ENCODE peak calls at places on chromosomes 16 and 17, in seven cellular contexts. L is astrocyte of the spinal cord, M is tibial artery, S is fibroblast of lung, N is lung, I is AG04449, R is HFFc6. C is an unnamed sample.
A peak's percentile ranks its signal among the peaks of the same experiment; 100 is the strongest.

GRCh38 chr17:81020767-81021497 is 14.0 kb upstream of the BAIAP2 start:
- DNase-seq in S (peak; percentile 34), N (peak; percentile 73), R (no peak), L (peak; percentile 71), I (no peak), M (no peak), C (peak; percentile 18)

GRCh38 chr17:80855968-80856862 is 135.4 kb upstream of the CHMP6 start:
- DNase-seq in N (no peak), L (peak; percentile 97), I (peak; percentile 96), M (peak; percentile 64), S (peak; percentile 97), R (peak; percentile 98), C (peak; percentile 64)

GRCh38 chr17:73713136-73713535 is 68.9 kb upstream of the SDK2 start:
- DNase-seq in N (no peak), L (no peak), M (no peak), R (no peak), I (no peak), S (no peak), C (no peak)

GRCh38 chr17:6627019-6627418 is 13.5 kb downstream of the KIAA0753 start:
- DNase-seq in R (peak; percentile 30), L (peak; percentile 32), M (no peak), N (no peak), I (no peak), S (peak; percentile 38), C (no peak)

GRCh38 chr16:11064202-11064540 is 119.8 kb downstream of the CLEC16A start:
- DNase-seq in R (no peak), S (no peak), N (no peak), I (no peak), M (no peak), L (no peak), C (no peak)

GRCh38 chr17:40251576-40251975 is 32.5 kb downstream of the WIPF2 start:
- DNase-seq in L (peak; percentile 82), S (peak; percentile 77), M (peak; percentile 40), N (no peak), R (peak; percentile 90), I (peak; percentile 16), C (no peak)

GRCh38 chr17:82914375-82914774 is 74.6 kb upstream of the ZNF750 start:
- DNase-seq in N (no peak), S (no peak), M (no peak), L (no peak), I (no peak), R (no peak), C (peak; percentile 42)

GRCh38 chr16:67807148-67807682 is 526 bp downstream of the TSNAXIP1 start:
- DNase-seq in S (no peak), M (no peak), R (no peak), N (no peak), I (no peak), L (no peak), C (no peak)

GRCh38 chr17:35716897-35717839 is 14.3 kb upstream of the RASL10B start:
- DNase-seq in N (no peak), R (no peak), S (peak; percentile 72), L (peak; percentile 78), I (no peak), M (peak; percentile 38), C (no peak)

GRCh38 chr17:67157732-67158639 is 87.0 kb downstream of the HELZ start:
- DNase-seq in S (peak; percentile 55), I (no peak), M (no peak), R (peak; percentile 27), L (peak; percentile 38), N (no peak), C (peak; percentile 64)

GRCh38 chr17:79612468-79613194 is 1.8 kb upstream of the RBFOX3 start:
- DNase-seq in L (no peak), S (peak; percentile 5), I (no peak), M (no peak), R (no peak), N (no peak), C (peak; percentile 75)

GRCh38 chr16:11260596-11260966 is 4.6 kb upstream of the SOCS1 start:
- DNase-seq in L (no peak), R (no peak), N (no peak), S (no peak), I (no peak), M (no peak), C (no peak)

GRCh38 chr16:15464401-15465186 is 30.2 kb downstream of the BMERB1 start:
- DNase-seq in L (no peak), N (no peak), M (no peak), I (no peak), S (no peak), R (no peak), C (no peak)

DNA sequence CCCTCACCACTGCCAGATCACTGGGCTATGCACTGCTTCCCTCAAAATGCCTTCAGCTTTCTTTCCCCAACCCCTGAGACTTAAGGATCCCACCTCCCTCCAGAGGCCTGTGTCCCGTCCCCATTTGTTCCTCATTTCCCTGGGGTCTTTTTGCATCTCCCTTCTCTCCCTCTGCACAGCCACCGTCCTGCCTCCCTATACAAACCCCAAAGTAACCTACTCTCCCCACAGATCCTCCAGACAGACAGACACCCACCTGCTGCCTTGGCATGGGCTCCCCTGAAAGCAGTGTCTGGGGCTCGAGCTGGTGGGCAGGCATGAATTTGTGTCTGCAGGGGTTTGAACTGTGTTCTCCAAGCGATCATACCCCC is 69.4 kb upstream of the TNRC6C start:
- DNase-seq in M (no peak), L (no peak), R (no peak), I (no peak), N (no peak), S (no peak), C (no peak)
- TF ChIP-seq CTCF in M (no peak), L (no peak), R (no peak), I (no peak), N (no peak), S (no peak), C (no peak)

GRCh38 chr17:44353656-44354331 is 8.7 kb downstream of the GRN start:
- DNase-seq in I (no peak), N (no peak), L (no peak), R (no peak), M (no peak), S (no peak), C (no peak)

GRCh38 chr17:44355642-44356099 is 8.0 kb downstream of the FAM171A2 start:
- DNase-seq in S (no peak), M (no peak), L (no peak), R (no peak), N (no peak), I (no peak), C (no peak)

GRCh38 chr17:44355310-44355640 is 8.4 kb downstream of the FAM171A2 start:
- DNase-seq in S (no peak), I (no peak), N (no peak), M (no peak), R (no peak), L (no peak), C (no peak)

GRCh38 chr17:44356241-44356640 is 7.4 kb downstream of the FAM171A2 start:
- DNase-seq in S (no peak), L (no peak), M (no peak), R (no peak), I (no peak), N (no peak), C (no peak)

GRCh38 chr17:44354582-44355309 is 8.9 kb downstream of the FAM171A2 start:
- DNase-seq in N (no peak), R (no peak), S (no peak), L (no peak), M (no peak), I (no peak), C (no peak)
- TF ChIP-seq CTCF in N (no peak), R (peak; percentile 54), S (no peak), L (peak; percentile 28), M (peak; percentile 18), I (peak; percentile 39), C (no peak)

DNA sequence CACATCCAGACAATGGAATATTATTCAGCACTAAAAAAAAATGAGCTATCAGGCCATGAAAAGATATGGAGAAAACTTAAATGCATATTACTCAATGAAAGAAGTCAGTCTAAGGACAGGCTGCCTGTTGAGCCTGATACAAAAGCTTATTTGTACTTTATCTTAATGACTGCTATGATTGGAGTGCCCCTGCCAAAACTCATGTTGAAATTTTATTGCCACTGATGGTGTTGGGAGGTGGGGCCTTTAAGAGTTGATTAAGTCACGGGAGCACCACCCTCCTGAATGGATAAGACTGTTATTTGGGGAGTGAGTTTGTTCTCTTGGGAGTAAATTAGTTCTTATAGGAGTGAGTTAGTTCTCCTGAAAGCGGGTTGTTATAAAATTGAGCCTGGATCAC is 9.9 kb downstream of the C17orf67 start:
- DNase-seq in L (no peak), R (no peak), M (no peak), N (no peak), I (no peak), S (no peak), C (no peak)
- TF ChIP-seq CTCF in L (no peak), R (no peak), M (no peak), N (no peak), I (no peak), S (no peak), C (no peak)

DNA sequence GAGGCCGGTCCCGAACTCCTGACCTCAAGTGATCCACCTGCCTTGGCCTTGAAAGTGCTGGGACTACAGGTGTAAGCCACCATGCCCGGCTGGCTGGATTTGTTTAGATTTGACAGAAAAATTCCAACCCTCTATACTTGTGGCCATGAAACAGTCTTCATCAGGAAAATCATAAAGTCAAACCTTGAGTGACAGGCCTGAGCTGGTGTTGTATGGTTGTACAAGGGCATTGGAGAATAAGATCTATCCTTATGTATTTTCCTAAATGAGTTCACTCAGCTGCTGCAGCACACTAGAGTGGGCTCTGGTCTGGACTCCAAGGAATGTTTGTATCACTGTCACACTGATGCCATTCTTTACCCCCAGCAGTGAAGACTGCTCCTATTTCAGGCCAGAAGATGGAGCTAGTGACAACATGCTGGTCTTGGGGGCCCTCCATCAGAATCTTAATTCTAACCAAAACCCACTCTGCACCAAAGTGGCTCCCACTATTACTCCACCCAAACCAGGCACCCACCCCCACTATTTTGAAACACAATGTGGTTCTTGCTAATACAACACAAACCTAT is 27.4 kb downstream of the SNX11 start:
- DNase-seq in M (no peak), I (no peak), N (no peak), S (no peak), L (no peak), R (no peak), C (no peak)
- TF ChIP-seq CTCF in M (no peak), I (peak; percentile 20), N (no peak), S (no peak), L (peak; percentile 25), R (peak; percentile 36), C (peak; percentile 39)

GRCh38 chr16:26765087-26765486 is 301.6 kb upstream of the C16orf82 start:
- DNase-seq in N (no peak), R (no peak), S (no peak), M (no peak), I (no peak), L (no peak), C (no peak)
- TF ChIP-seq CTCF in N (no peak), R (peak; percentile 61), S (peak; percentile 10), M (peak; percentile 10), I (no peak), L (peak; percentile 26), C (no peak)

GRCh38 chr16:55406651-55407050 is 72.3 kb upstream of the MMP2 start:
- DNase-seq in M (no peak), I (no peak), N (no peak), R (no peak), L (no peak), S (no peak), C (no peak)

GRCh38 chr16:55408656-55409055 is 70.3 kb upstream of the MMP2 start:
- DNase-seq in L (no peak), I (no peak), N (no peak), S (no peak), R (no peak), M (no peak), C (no peak)

GRCh38 chr16:55411231-55411630 is 67.8 kb upstream of the MMP2 start:
- DNase-seq in N (no peak), I (no peak), R (no peak), L (no peak), S (no peak), M (no peak), C (no peak)
- TF ChIP-seq CTCF in N (no peak), I (no peak), R (no peak), L (no peak), S (no peak), M (no peak), C (no peak)

C was measured in BE2C.